ENCODE peak calls at places on chromosomes 11 and 22, in six cellular contexts. B is SK-N-SH, Z is A549, I is tibial nerve, T is sigmoid colon, S is ovary. R is an unnamed sample.

GRCh38 chr22:42300286-42301071 is 30.0 kb upstream of the TCF20 start:
- DNase-seq in B (no peak), Z (no peak), I (no peak), T (no peak), S (no peak), R (peak)

GRCh38 chr22:28008056-28008455 is 89.0 kb upstream of the PITPNB start:
- DNase-seq in B (no peak), Z (no peak), I (no peak), T (no peak), S (no peak), R (no peak)

GRCh38 chr22:41237707-41238569 is 2.8 kb downstream of the CHADL start:
- DNase-seq in B (peak), Z (no peak), I (no peak), T (peak), S (peak), R (peak)

GRCh38 chr11:119721129-119722120 is 7.6 kb downstream of the NECTIN1 start:
- DNase-seq in B (peak), Z (peak), I (no peak), T (no peak), S (no peak), R (no peak)

GRCh38 chr22:44597616-44598015 is 99.6 kb upstream of the RTL6 start:
- DNase-seq in B (peak), Z (no peak), I (no peak), T (no peak), S (no peak), R (no peak)

GRCh38 chr11:2525941-2526807 is 81.4 kb downstream of the KCNQ1 start:
- DNase-seq in B (no peak), Z (no peak), I (peak), T (peak), S (peak), R (peak)

GRCh38 chr11:131661137-131661536 is 290.7 kb downstream of the NTM start:
- DNase-seq in B (no peak), Z (no peak), I (no peak), T (no peak), S (no peak), R (no peak)

GRCh38 chr11:96013459-96014213 is 89.7 kb upstream of the MTMR2 start:
- DNase-seq in B (no peak), Z (no peak), I (no peak), T (peak), S (no peak), R (no peak)

GRCh38 chr22:37616205-37617083 is 7.8 kb downstream of the GGA1 start:
- DNase-seq in B (no peak), Z (no peak), I (no peak), T (no peak), S (no peak), R (no peak)

GRCh38 chr22:49963647-49964026 is 3.1 kb downstream of the PIM3 start:
- DNase-seq in B (peak), Z (no peak), I (peak), T (peak), S (no peak), R (peak)

GRCh38 chr22:17537155-17537554 is 26.1 kb upstream of the SLC25A18 start:
- DNase-seq in B (no peak), Z (no peak), I (no peak), T (no peak), S (no peak), R (no peak)

GRCh38 chr11:110856993-110857812 is 145.0 kb upstream of the ARHGAP20 start:
- DNase-seq in B (no peak), Z (no peak), I (no peak), T (no peak), S (no peak), R (no peak)

GRCh38 chr11:13955971-13956421 is 6.5 kb upstream of the SPON1 start:
- DNase-seq in B (peak), Z (peak), I (no peak), T (peak), S (peak), R (peak)

GRCh38 chr11:6260207-6260726 is 629 bp downstream of the CCKBR start:
- DNase-seq in B (no peak), Z (no peak), I (no peak), T (no peak), S (no peak), R (no peak)

GRCh38 chr11:107696140-107696539 is 15.7 kb downstream of the SLN start:
- DNase-seq in B (no peak), Z (peak), I (no peak), T (no peak), S (no peak), R (no peak)

GRCh38 chr11:75562836-75563484 is 907 bp downstream of the SERPINH1 start:
- DNase-seq in B (peak), Z (peak), I (no peak), T (no peak), S (no peak), R (no peak)

GRCh38 chr22:36197601-36198146 is 3.9 kb downstream of the APOL4 start:
- DNase-seq in B (peak), Z (no peak), I (no peak), T (no peak), S (peak), R (no peak)

GRCh38 chr11:91946397-91947090 is 278.1 kb upstream of the FAT3 start:
- DNase-seq in B (no peak), Z (no peak), I (no peak), T (no peak), S (no peak), R (no peak)

GRCh38 chr11:68224606-68225005 is 11.5 kb upstream of the KMT5B start:
- DNase-seq in B (no peak), Z (no peak), I (no peak), T (no peak), S (no peak), R (no peak)

GRCh38 chr22:42959472-42960145 is 55.3 kb downstream of the PACSIN2 start:
- DNase-seq in B (peak), Z (peak), I (no peak), T (peak), S (no peak), R (peak)

GRCh38 chr11:100619484-100619883 is 67.6 kb upstream of the ARHGAP42 start:
- DNase-seq in B (no peak), Z (no peak), I (no peak), T (no peak), S (no peak), R (no peak)

GRCh38 chr11:42066113-42066512 is 606.7 kb upstream of the LRRC4C start:
- DNase-seq in B (no peak), Z (peak), I (no peak), T (no peak), S (no peak), R (no peak)

GRCh38 chr22:26981111-26981510 is 323.7 kb downstream of the MIAT start:
- DNase-seq in B (no peak), Z (no peak), I (no peak), T (peak), S (peak), R (no peak)

GRCh38 chr11:71999360-71999759 is 651 bp downstream of the IL18BP start:
- DNase-seq in B (no peak), Z (no peak), I (no peak), T (peak), S (peak), R (peak)

GRCh38 chr22:35690001-35690400 is 27.7 kb upstream of the APOL5 start:
- DNase-seq in B (no peak), Z (no peak), I (no peak), T (no peak), S (no peak), R (no peak)

GRCh38 chr11:119120639-119121007 is 757 bp upstream of the HINFP start:
- DNase-seq in B (peak), Z (no peak), I (no peak), T (no peak), S (no peak), R (no peak)

GRCh38 chr11:71927813-71928738 is at the start of gene XNDC1N:
- DNase-seq in B (peak), Z (peak), I (no peak), T (peak), S (peak), R (peak)

GRCh38 chr11:8642226-8642625 is 40.2 kb downstream of the TRIM66 start:
- DNase-seq in B (no peak), Z (no peak), I (no peak), T (no peak), S (no peak), R (no peak)

GRCh38 chr11:119933164-119933563 is 204.2 kb upstream of the NECTIN1 start:
- DNase-seq in B (peak), Z (no peak), I (no peak), T (peak), S (no peak), R (no peak)

GRCh38 chr22:25069758-25070461 is 117.4 kb downstream of the KIAA1671 start:
- DNase-seq in B (no peak), Z (no peak), I (no peak), T (no peak), S (peak), R (no peak)
- H3K27ac ChIP-seq in B (no peak), Z (no peak), I (peak), T (no peak), S (no peak), R (peak)

GRCh38 chr22:19240813-19241592 is 50.5 kb downstream of the CLTCL1 start:
- DNase-seq in B (no peak), Z (no peak), I (no peak), T (no peak), S (no peak), R (no peak)
- TF ChIP-seq EP300 in B (no peak), Z (no peak), I (no peak), T (no peak), S (no peak), R (no peak)

GRCh38 chr11:47388697-47389576 is 10.6 kb upstream of the SPI1 start:
- DNase-seq in B (no peak), Z (no peak), I (no peak), T (no peak), S (peak), R (no peak)
- H3K27ac ChIP-seq in B (no peak), Z (no peak), I (no peak), T (no peak), S (no peak), R (no peak)

GRCh38 chr11:69274531-69275016 is 19.4 kb upstream of the MYEOV start:
- DNase-seq in B (no peak), Z (peak), I (no peak), T (no peak), S (no peak), R (peak)
- TF ChIP-seq EP300 in B (no peak), Z (no peak), I (no peak), T (no peak), S (no peak), R (no peak)

GRCh38 chr11:112844530-112844929 is 116.7 kb upstream of the NCAM1 start:
- DNase-seq in B (no peak), Z (no peak), I (no peak), T (peak), S (no peak), R (no peak)
- H3K27ac ChIP-seq in B (no peak), Z (no peak), I (peak), T (peak), S (no peak), R (no peak)

DNA sequence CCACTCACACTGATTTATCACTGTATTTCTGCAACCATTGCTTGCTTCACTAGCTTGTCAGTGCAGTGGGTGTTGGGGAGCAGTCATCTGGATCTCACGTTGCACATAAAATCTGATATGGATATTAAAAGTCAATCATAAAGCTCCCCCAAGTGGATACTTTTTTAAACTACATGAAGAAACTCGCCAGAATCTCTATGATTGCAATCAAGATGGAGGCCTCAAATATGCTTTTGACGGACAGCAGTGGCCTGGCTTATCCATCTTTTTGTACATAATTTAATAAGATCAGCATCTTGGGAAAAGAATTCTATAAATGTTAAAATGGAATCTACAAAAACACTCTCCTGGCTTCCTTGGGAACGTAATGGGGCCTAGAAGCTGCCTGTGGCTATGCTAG is 137.7 kb downstream of the WT1 start:
- DNase-seq in B (peak), Z (peak), I (no peak), T (no peak), S (no peak), R (no peak)
- TF ChIP-seq EP300 in B (no peak), Z (no peak), I (no peak), T (no peak), S (no peak), R (no peak)

GRCh38 chr11:11407065-11407737 is 54.2 kb upstream of the CSNK2A3 start:
- DNase-seq in B (peak), Z (no peak), I (no peak), T (peak), S (peak), R (no peak)
- H3K27ac ChIP-seq in B (no peak), Z (no peak), I (peak), T (peak), S (peak), R (peak)

DNA sequence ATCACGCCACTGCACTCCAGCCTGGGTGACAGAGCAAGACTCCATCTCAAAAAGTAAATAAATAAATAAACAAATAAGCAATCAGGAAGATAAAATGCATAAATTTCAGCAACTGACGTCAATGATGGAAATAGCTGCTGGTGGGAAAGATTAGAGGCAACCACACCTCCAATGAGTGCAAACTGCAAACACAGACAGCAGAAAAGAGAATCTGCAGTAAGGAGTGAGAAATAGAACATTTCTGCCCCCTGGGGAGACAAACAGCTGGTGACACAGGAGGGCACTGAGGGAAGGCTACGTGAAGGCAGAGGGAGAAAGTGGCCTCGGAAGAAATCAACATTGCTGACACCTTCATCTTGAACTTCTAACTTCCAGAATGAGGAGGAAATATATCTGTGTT is 6.5 kb downstream of the PI4KA start:
- DNase-seq in B (no peak), Z (no peak), I (no peak), T (no peak), S (no peak), R (no peak)
- TF ChIP-seq EP300 in B (no peak), Z (no peak), I (no peak), T (no peak), S (no peak), R (no peak)

GRCh38 chr22:22895776-22896445 is 8.3 kb downstream of the IGLL5 start:
- DNase-seq in B (no peak), Z (no peak), I (no peak), T (peak), S (peak), R (no peak)
- H3K27ac ChIP-seq in B (no peak), Z (no peak), I (no peak), T (no peak), S (no peak), R (no peak)

R was measured in stomach.